ENCODE peak calls at places on chromosomes 4 and X, in four cellular contexts. C, W, T and F are unnamed samples.

GRCh38 chr4:186739802-186740434 is 16.3 kb upstream of the FAT1 start:
- DNase-seq in C (no peak), W (peak; percentile 61), T (no peak), F (no peak)

GRCh38 chr4:138663883-138664282 is 351.7 kb upstream of the NOCT start:
- DNase-seq in C (no peak), W (no peak), T (no peak), F (no peak)

GRCh38 chr4:168880087-168880675 is 129.9 kb downstream of the CBR4 start:
- DNase-seq in C (no peak), W (no peak), T (no peak), F (no peak)

GRCh38 chrX:7925867-7926472 is 1.2 kb downstream of the PNPLA4 start:
- DNase-seq in C (peak; percentile 71), W (peak; percentile 34), T (peak; percentile 69), F (no peak)

GRCh38 chrX:44306336-44306735 is 37.1 kb downstream of the EFHC2 start:
- DNase-seq in C (no peak), W (no peak), T (no peak), F (no peak)

GRCh38 chr4:83639849-83640493 is 104.1 kb downstream of the GPAT3 start:
- DNase-seq in C (peak; percentile 64), W (peak; percentile 4), T (peak; percentile 71), F (no peak)

GRCh38 chr4:12231098-12231497 is 802.4 kb upstream of the HS3ST1 start:
- DNase-seq in C (no peak), W (no peak), T (no peak), F (no peak)

GRCh38 chr4:69760455-69760854 is at the start of gene SULT1B1:
- DNase-seq in C (peak; percentile 69), W (no peak), T (no peak), F (no peak)

GRCh38 chr4:104395219-104395618 is 99.5 kb downstream of the CXXC4 start:
- DNase-seq in C (no peak), W (peak; percentile 72), T (no peak), F (no peak)

GRCh38 chr4:105060628-105061027 is 86.0 kb upstream of the TET2 start:
- DNase-seq in C (peak; percentile 68), W (no peak), T (no peak), F (no peak)

GRCh38 chrX:150363561-150364346 is 637 bp downstream of the MAMLD1 start:
- DNase-seq in C (peak; percentile 33), W (no peak), T (peak; percentile 5), F (peak; percentile 82)

GRCh38 chr4:87975466-87975865 is at the start of gene SPP1:
- DNase-seq in C (peak; percentile 37), W (no peak), T (peak; percentile 32), F (peak; percentile 85)